ENCODE peak calls at places on chromosomes 11 and 22, in seven cellular contexts. I, K, P, L, S, B and V are unnamed samples.

GRCh38 chr11:119585038-119585666 is 143.8 kb downstream of the NECTIN1 start:
- DNase-seq in I (peak), B (peak), L (no peak), S (no peak), P (no peak), K (no peak), V (no peak)

GRCh38 chr11:40513281-40513680 is 946.2 kb downstream of the LRRC4C start:
- DNase-seq in I (no peak), L (no peak), K (no peak), S (no peak), P (no peak), B (no peak), V (no peak)

GRCh38 chr11:125371451-125371935 is 124.6 kb downstream of the FEZ1 start:
- DNase-seq in P (no peak), K (peak), B (no peak), S (no peak), I (no peak), L (no peak), V (no peak)

GRCh38 chr11:94895971-94896370 is 77.4 kb downstream of the CWC15 start:
- DNase-seq in S (no peak), P (no peak), I (no peak), B (no peak), L (peak), K (no peak), V (no peak)

GRCh38 chr11:130719516-130719915 is 196.8 kb downstream of the SNX19 start:
- DNase-seq in B (no peak), L (peak), K (no peak), P (no peak), I (no peak), S (no peak), V (no peak)

GRCh38 chr11:36002196-36002595 is 58.3 kb downstream of the LDLRAD3 start:
- DNase-seq in I (no peak), B (no peak), P (no peak), S (no peak), L (no peak), K (no peak), V (no peak)

GRCh38 chr11:109856958-109857357 is 236.2 kb upstream of the ZC3H12C start:
- DNase-seq in P (no peak), L (no peak), B (no peak), K (no peak), S (no peak), I (no peak), V (no peak)

GRCh38 chr22:29306830-29307657 is 594 bp downstream of the GAS2L1 start:
- DNase-seq in L (peak), P (peak), S (peak), I (peak), B (peak), K (peak), V (no peak)

GRCh38 chr11:48007677-48008076 is 27.3 kb downstream of the PTPRJ start:
- DNase-seq in K (no peak), S (no peak), B (no peak), L (no peak), P (no peak), I (peak), V (no peak)

GRCh38 chr22:30279389-30279788 is 9.9 kb downstream of the CASTOR1 start:
- DNase-seq in K (peak), L (no peak), P (no peak), B (no peak), I (peak), S (peak), V (no peak)

GRCh38 chr22:16963189-16963945 is 44.7 kb downstream of the GAB4 start:
- DNase-seq in B (no peak), S (no peak), I (no peak), P (no peak), L (no peak), K (no peak), V (no peak)

GRCh38 chr22:27152033-27152432 is 494.6 kb downstream of the MIAT start:
- DNase-seq in I (no peak), P (no peak), L (no peak), B (no peak), S (no peak), K (no peak), V (no peak)

GRCh38 chr11:46879056-46879585 is 33.0 kb upstream of the CKAP5 start:
- DNase-seq in B (no peak), I (no peak), P (no peak), L (no peak), S (no peak), K (peak), V (no peak)

GRCh38 chr22:18111759-18112330 is 1.2 kb downstream of the TUBA8 start:
- DNase-seq in I (no peak), S (peak), L (no peak), B (no peak), K (no peak), P (peak), V (no peak)

GRCh38 chr11:70399681-70400112 is 1.4 kb downstream of the CTTN start:
- DNase-seq in L (peak), S (peak), B (peak), K (peak), P (peak), I (peak), V (no peak)

GRCh38 chr22:47189056-47189916 is 426.8 kb downstream of the TBC1D22A start:
- DNase-seq in L (no peak), P (peak), S (no peak), B (no peak), I (no peak), K (peak), V (no peak)

GRCh38 chr22:32950366-32950765 is 107.8 kb downstream of the SYN3 start:
- DNase-seq in B (no peak), I (no peak), P (no peak), K (no peak), L (no peak), S (no peak), V (no peak)

GRCh38 chr11:85961930-85962363 is 106.8 kb downstream of the CCDC83 start:
- DNase-seq in L (peak), S (no peak), P (no peak), B (no peak), I (no peak), K (no peak), V (no peak)

GRCh38 chr11:68457898-68458249 is 2.7 kb upstream of the PPP6R3 start:
- DNase-seq in S (no peak), L (no peak), K (peak), B (no peak), I (no peak), P (no peak), V (no peak)

GRCh38 chr11:44903518-44903917 is 47.2 kb downstream of the TP53I11 start:
- DNase-seq in I (no peak), K (no peak), L (no peak), S (no peak), P (no peak), B (no peak), V (no peak)

GRCh38 chr22:26448941-26449340 is 19.9 kb downstream of the ASPHD2 start:
- DNase-seq in P (no peak), S (no peak), L (no peak), K (no peak), B (no peak), I (no peak), V (no peak)

GRCh38 chr11:69008774-69009440 is 4.1 kb downstream of the MRGPRF start:
- DNase-seq in K (peak), P (peak), B (no peak), I (peak), L (peak), S (peak), V (no peak)

GRCh38 chr11:30477061-30477460 is 109.1 kb downstream of the MPPED2 start:
- DNase-seq in P (no peak), I (no peak), B (no peak), L (no peak), K (no peak), S (no peak), V (no peak)

GRCh38 chr22:30481711-30482110 is 9.9 kb upstream of the SEC14L3 start:
- DNase-seq in P (no peak), S (no peak), K (no peak), I (no peak), L (no peak), B (no peak), V (no peak)

GRCh38 chr11:42972741-42973140 is 339.1 kb upstream of the API5 start:
- DNase-seq in L (no peak), P (no peak), K (no peak), S (no peak), I (no peak), B (no peak), V (no peak)

GRCh38 chr22:22546490-22546889 is 12.6 kb downstream of the PRAME start:
- DNase-seq in P (no peak), L (no peak), B (no peak), K (no peak), I (peak), S (no peak), V (no peak)

GRCh38 chr22:46699091-46699490 is 39.0 kb downstream of the CERK start:
- DNase-seq in P (no peak), L (no peak), I (no peak), B (no peak), S (no peak), K (no peak), V (no peak)

GRCh38 chr11:10778217-10778970 is 27.3 kb downstream of the CTR9 start:
- DNase-seq in K (no peak), P (no peak), I (peak), S (peak), B (no peak), L (peak), V (no peak)

GRCh38 chr11:92083123-92083522 is 141.5 kb upstream of the FAT3 start:
- DNase-seq in B (no peak), I (no peak), K (no peak), S (no peak), P (no peak), L (no peak), V (no peak)

GRCh38 chr22:27062857-27063256 is 405.5 kb downstream of the MIAT start:
- DNase-seq in L (no peak), K (no peak), P (no peak), S (no peak), B (no peak), I (no peak), V (no peak)

GRCh38 chr11:104163100-104164027 is 583 bp downstream of the PDGFD start:
- DNase-seq in P (peak), S (peak), B (no peak), K (no peak), L (peak), I (peak), V (peak)

GRCh38 chr11:10305262-10305963 is 540 bp downstream of the ADM start:
- DNase-seq in B (peak), S (peak), K (peak), L (no peak), P (peak), I (peak), V (no peak)

GRCh38 chr11:100890779-100891178 is 203.7 kb downstream of the ARHGAP42 start:
- DNase-seq in B (no peak), P (no peak), K (no peak), I (no peak), S (no peak), L (peak), V (no peak)

GRCh38 chr22:20569059-20570058 is 61.9 kb downstream of the MED15 start:
- DNase-seq in L (peak), B (no peak), I (peak), K (peak), S (peak), P (peak), V (peak)

GRCh38 chr22:23278883-23279675 is 98.8 kb downstream of the BCR start:
- DNase-seq in P (no peak), K (peak), S (no peak), I (peak), B (peak), L (peak), V (no peak)

GRCh38 chr22:40451230-40451629 is 80.8 kb downstream of the SGSM3 start:
- DNase-seq in P (no peak), B (no peak), L (peak), S (peak), K (no peak), I (no peak), V (no peak)

GRCh38 chr22:37986371-37986770 is 2.0 kb upstream of the SOX10 start:
- DNase-seq in P (no peak), I (no peak), L (no peak), K (no peak), S (no peak), B (no peak), V (no peak)

GRCh38 chr22:44088976-44089570 is 65.0 kb downstream of the PARVB start:
- DNase-seq in S (peak), I (no peak), P (no peak), K (peak), B (no peak), L (peak), V (no peak)

GRCh38 chr11:2382927-2383822 is 6.1 kb downstream of the CD81 start:
- DNase-seq in K (no peak), I (peak), P (peak), L (peak), B (peak), S (peak), V (no peak)

GRCh38 chr11:2386591-2386990 is 9.5 kb downstream of the CD81 start:
- DNase-seq in P (no peak), L (no peak), S (no peak), B (peak), I (no peak), K (no peak), V (no peak)

GRCh38 chr11:2385156-2386151 is 8.3 kb downstream of the CD81 start:
- DNase-seq in I (no peak), P (no peak), B (peak), L (no peak), S (no peak), K (no peak), V (peak)

GRCh38 chr11:2383823-2384722 is 7.0 kb downstream of the CD81 start:
- DNase-seq in K (no peak), S (no peak), P (peak), I (peak), B (peak), L (no peak), V (peak)

GRCh38 chr11:2384723-2385041 is 7.6 kb downstream of the CD81 start:
- DNase-seq in B (no peak), L (no peak), K (no peak), P (no peak), S (no peak), I (no peak), V (peak)
- H3K4me3 ChIP-seq in B (no peak), L (no peak), K (no peak), P (no peak), S (no peak), I (no peak), V (peak)

GRCh38 chr22:39344046-39344390 is 5.8 kb upstream of the SYNGR1 start:
- DNase-seq in L (no peak), B (no peak), K (no peak), I (no peak), P (no peak), S (no peak), V (no peak)
- TF ChIP-seq CTCF in L (no peak), B (no peak), K (no peak), I (no peak), P (no peak), S (no peak), V (no peak)

DNA sequence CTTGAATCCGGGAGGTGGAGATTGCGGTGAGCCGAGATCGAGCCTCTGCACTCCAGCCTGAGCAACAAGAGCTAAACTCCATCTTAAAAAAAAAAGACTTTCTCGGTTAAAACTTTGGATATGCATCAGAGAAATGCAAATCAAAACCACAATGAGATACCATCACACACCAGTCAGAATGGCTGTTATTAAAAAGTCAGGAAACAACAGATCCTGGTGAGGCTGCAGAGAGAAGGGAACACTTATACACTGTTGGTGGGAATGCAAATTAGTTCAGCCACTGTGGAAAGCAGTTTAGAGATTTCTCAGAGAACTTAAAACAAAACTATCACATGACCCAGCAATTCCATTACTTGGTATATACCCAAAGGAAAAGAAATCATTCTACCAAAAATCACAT is 619.4 kb upstream of the KIRREL3 start:
- DNase-seq in I (no peak), L (no peak), S (no peak), B (no peak), K (no peak), P (no peak), V (no peak)
- H3K4me3 ChIP-seq in I (no peak), L (no peak), S (no peak), B (no peak), K (no peak), P (no peak), V (no peak)

GRCh38 chr11:57338152-57338551 is at the start of gene P2RX3:
- DNase-seq in P (no peak), S (peak), I (no peak), B (peak), K (no peak), L (no peak), V (no peak)

GRCh38 chr11:57342702-57343101 is 4.5 kb downstream of the P2RX3 start:
- DNase-seq in L (no peak), I (no peak), K (no peak), B (no peak), P (no peak), S (no peak), V (no peak)

GRCh38 chr11:57339305-57339704 is 1.2 kb downstream of the P2RX3 start:
- DNase-seq in S (no peak), I (no peak), P (peak), B (peak), K (no peak), L (no peak), V (no peak)

GRCh38 chr11:57341250-57341808 is 3.2 kb downstream of the P2RX3 start:
- DNase-seq in L (no peak), K (no peak), B (no peak), S (no peak), I (no peak), P (no peak), V (no peak)

GRCh38 chr11:57340228-57340627 is 2.1 kb downstream of the P2RX3 start:
- DNase-seq in S (no peak), I (no peak), L (no peak), B (peak), K (no peak), P (peak), V (no peak)
- TF ChIP-seq CTCF in S (peak), I (no peak), L (no peak), B (no peak), K (no peak), P (no peak), V (no peak)

DNA sequence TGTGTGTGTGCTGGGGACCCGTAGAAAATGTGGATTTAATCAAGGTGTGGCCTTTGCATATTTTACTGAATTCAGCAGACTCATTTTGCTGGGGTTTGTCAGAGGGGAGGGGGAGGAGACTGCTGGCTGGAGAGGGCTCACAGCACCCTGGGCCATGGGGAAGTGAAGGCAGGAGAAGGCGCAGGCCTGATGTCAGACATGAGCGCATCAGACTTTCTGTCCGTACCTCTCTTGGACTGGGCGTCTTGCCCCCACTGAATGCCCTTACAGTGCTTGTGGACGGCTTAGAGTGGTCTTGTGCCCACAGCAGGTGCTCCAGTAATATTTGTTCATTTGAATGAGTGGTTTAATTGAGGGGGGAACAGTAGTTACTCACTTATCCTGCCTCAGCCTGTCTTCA is 75.2 kb downstream of the TEAD1 start:
- DNase-seq in K (no peak), P (no peak), S (no peak), I (no peak), B (no peak), L (no peak), V (no peak)
- H3K4me3 ChIP-seq in K (no peak), P (no peak), S (no peak), I (no peak), B (no peak), L (no peak), V (no peak)

DNA sequence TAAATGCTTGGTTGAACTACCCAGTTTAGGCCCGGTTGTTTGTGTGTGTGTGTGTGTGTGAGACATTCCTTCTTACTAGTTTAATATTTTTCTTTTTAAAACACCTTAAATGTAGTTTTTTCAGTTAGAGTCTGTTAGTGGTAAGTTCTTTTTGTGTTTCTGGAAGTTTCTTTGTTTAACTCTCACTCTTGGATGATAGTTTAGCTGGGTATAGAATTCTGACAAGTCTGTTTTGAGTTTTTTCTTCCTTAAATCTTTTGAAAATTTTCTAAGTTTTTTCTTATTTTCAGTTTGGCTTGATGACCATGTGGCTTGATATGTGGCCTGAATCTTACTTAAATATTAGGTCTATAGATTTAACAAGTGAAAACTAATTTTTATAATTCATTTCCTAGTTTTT is 60.1 kb downstream of the PDE3B start:
- DNase-seq in I (no peak), S (no peak), B (no peak), L (no peak), K (no peak), P (no peak), V (no peak)
- TF ChIP-seq CTCF in I (no peak), S (no peak), B (no peak), L (no peak), K (no peak), P (no peak), V (no peak)

GRCh38 chr22:49960967-49961600 is 512 bp downstream of the PIM3 start:
- DNase-seq in K (peak), L (no peak), B (peak), P (peak), I (peak), S (peak), V (peak)

GRCh38 chr22:49961601-49962011 is 1.0 kb downstream of the PIM3 start:
- DNase-seq in P (no peak), S (peak), L (peak), B (peak), I (no peak), K (no peak), V (no peak)

GRCh38 chr22:49958961-49959781 is 1.4 kb upstream of the PIM3 start:
- DNase-seq in L (no peak), K (peak), S (peak), P (peak), I (peak), B (peak), V (no peak)

GRCh38 chr22:49959782-49960158 is 802 bp upstream of the PIM3 start:
- DNase-seq in K (no peak), I (peak), P (peak), L (no peak), S (no peak), B (peak), V (peak)

GRCh38 chr22:49960159-49960966 is at the start of gene PIM3:
- DNase-seq in B (peak), I (peak), S (peak), L (peak), K (peak), P (peak), V (peak)
- H3K4me3 ChIP-seq in B (peak), I (peak), S (peak), L (peak), K (peak), P (peak), V (peak)

DNA sequence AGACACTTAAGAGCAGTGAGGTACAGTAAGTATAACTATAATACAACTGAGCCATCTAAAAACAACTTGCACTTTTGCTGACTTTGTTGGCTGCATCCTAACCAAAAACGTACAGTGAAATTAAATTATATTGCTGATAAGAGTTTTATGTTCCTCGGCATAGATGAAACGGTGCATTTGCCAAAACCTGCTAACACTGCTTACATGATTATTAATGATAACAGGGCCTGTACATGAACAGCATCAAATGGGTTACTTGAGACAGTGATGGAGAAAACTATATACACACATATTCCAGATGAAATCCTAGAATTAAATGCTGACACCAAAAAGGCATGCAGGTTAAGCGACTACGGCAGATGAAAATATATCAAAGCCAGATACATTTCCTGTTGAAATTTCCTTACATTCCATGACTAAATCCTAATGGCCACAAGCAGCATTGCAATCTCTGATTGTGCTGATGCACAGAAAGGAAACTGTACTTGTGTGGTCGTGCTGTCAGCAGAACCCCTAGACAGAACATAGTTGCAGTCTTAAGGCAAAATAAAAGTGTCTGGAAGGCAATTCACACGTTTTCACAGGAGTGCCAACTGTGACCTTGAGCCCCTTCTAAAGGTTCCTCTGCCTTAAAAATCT is 143.9 kb downstream of the CADM1 start:
- DNase-seq in B (no peak), K (no peak), L (no peak), P (no peak), S (no peak), I (no peak), V (no peak)
- TF ChIP-seq CTCF in B (no peak), K (no peak), L (no peak), P (no peak), S (no peak), I (no peak), V (no peak)